ENCODE peak calls at places on chromosome 1, in six cellular contexts. F is activated CD8-positive, alpha-beta memory T cell treated with anti-CD3 and anti-CD28 coated beads, Interleukin-2, amount 10 ng/mL, durations not matched to agents 7 days and 5 days; G is left lung; M is Right ventricle myocardium superior; D is gastrocnemius medialis; A is central memory CD8-positive, alpha-beta T cell. O is an unnamed sample.

GRCh38 chr1:46448109-46448911 is 41.3 kb upstream of the DMBX1 start:
- ATAC-seq in D (no peak), M (peak), F (no peak), A (no peak), G (no peak), O (no peak)

GRCh38 chr1:177912991-177913390 is 56.9 kb downstream of the SEC16B start:
- ATAC-seq in A (no peak), M (no peak), D (no peak), G (no peak), F (no peak), O (no peak)

GRCh38 chr1:92291372-92291999 is 7.3 kb downstream of the GLMN start:
- ATAC-seq in G (peak), D (no peak), M (peak), F (peak), A (no peak), O (no peak)

GRCh38 chr1:167658574-167659328 is 28.7 kb downstream of the RCSD1 start:
- ATAC-seq in F (no peak), G (no peak), D (no peak), M (no peak), A (no peak), O (no peak)

GRCh38 chr1:234755449-234755863 is 145.5 kb upstream of the IRF2BP2 start:
- ATAC-seq in F (no peak), M (peak), D (peak), G (peak), A (no peak), O (peak)

GRCh38 chr1:114457675-114458074 is 53.3 kb downstream of the TRIM33 start:
- ATAC-seq in M (no peak), A (no peak), G (no peak), F (no peak), D (no peak), O (no peak)

GRCh38 chr1:117020526-117021156 is 19.1 kb downstream of the CD101 start:
- ATAC-seq in M (no peak), G (no peak), A (no peak), D (no peak), F (no peak), O (no peak)

GRCh38 chr1:244548558-244549115 is 87.6 kb downstream of the CATSPERE start:
- ATAC-seq in G (no peak), A (no peak), D (no peak), F (no peak), M (no peak), O (no peak)